ENCODE peak calls at places on chromosome 18, in ten cellular contexts. C is fibroblast of mammary gland, E is kidney epithelial cell, W is neural crest cell, I is pancreas, M is thoracic aorta, Q is endodermal cell, B is tibial nerve, A is Peyer's patch, Y is AG09309. Z is an unnamed sample.

GRCh38 chr18:70469916-70470315 is 181.1 kb downstream of the SOCS6 start:
- DNase-seq in B (no peak), E (peak; percentile 31), W (no peak), C (no peak), Q (no peak), Y (no peak), I (no peak), M (no peak), A (no peak), Z (no peak)

GRCh38 chr18:78192044-78192443 is 787.6 kb upstream of the SALL3 start:
- DNase-seq in I (peak; percentile 46), W (no peak), A (no peak), M (no peak), Q (peak; percentile 80), C (no peak), B (no peak), E (peak; percentile 9), Y (no peak), Z (no peak)

GRCh38 chr18:5469340-5469739 is 74.5 kb downstream of the EPB41L3 start:
- DNase-seq in A (no peak), Y (no peak), C (no peak), W (no peak), I (no peak), M (no peak), E (no peak), B (no peak), Q (no peak), Z (no peak)

GRCh38 chr18:45765740-45766139 is 41.8 kb downstream of the SLC14A1 start:
- DNase-seq in M (no peak), Y (no peak), A (no peak), C (no peak), B (no peak), I (no peak), Q (no peak), E (no peak), W (no peak), Z (no peak)

GRCh38 chr18:21684731-21685130 is 19.8 kb downstream of the ABHD3 start:
- DNase-seq in W (no peak), M (no peak), Y (no peak), Q (no peak), I (no peak), C (no peak), E (no peak), B (no peak), A (no peak), Z (no peak)

GRCh38 chr18:13973061-13973460 is 57.7 kb upstream of the MC2R start:
- DNase-seq in B (no peak), I (no peak), C (no peak), M (no peak), E (no peak), Y (no peak), Q (peak; percentile 68), W (no peak), A (no peak), Z (no peak)

GRCh38 chr18:43271593-43272432 is 5.5 kb downstream of the SYT4 start:
- DNase-seq in Y (peak; percentile 24), W (peak; percentile 50), I (no peak), Q (peak; percentile 56), A (peak; percentile 46), B (no peak), C (peak; percentile 69), M (no peak), E (no peak), Z (no peak)

GRCh38 chr18:41576643-41577042 is 378.4 kb upstream of the PIK3C3 start:
- DNase-seq in W (no peak), Q (no peak), B (no peak), M (no peak), C (no peak), E (no peak), Y (no peak), I (no peak), A (no peak), Z (no peak)

GRCh38 chr18:22674300-22674699 is 256.6 kb upstream of the CTAGE1 start:
- DNase-seq in M (no peak), C (peak; percentile 95), Q (no peak), E (peak; percentile 88), Y (peak; percentile 91), A (no peak), B (no peak), W (no peak), I (no peak), Z (no peak)

GRCh38 chr18:47263197-47263827 is 11.9 kb upstream of the SKOR2 start:
- DNase-seq in B (no peak), I (no peak), A (no peak), C (peak; percentile 38), Q (peak; percentile 89), E (no peak), M (no peak), W (no peak), Y (no peak), Z (no peak)

GRCh38 chr18:28365406-28365805 is 188.5 kb upstream of the CDH2 start:
- DNase-seq in Y (no peak), Q (no peak), A (no peak), M (peak; percentile 2), C (peak; percentile 2), E (peak; percentile 2), I (no peak), W (no peak), B (no peak), Z (no peak)

GRCh38 chr18:23824235-23824634 is 135.0 kb downstream of the LAMA3 start:
- DNase-seq in Y (no peak), C (peak; percentile 12), W (no peak), B (no peak), M (no peak), I (no peak), Q (no peak), E (no peak), A (no peak), Z (no peak)

GRCh38 chr18:5238371-5238758 is 41.3 kb upstream of the AKAIN1 start:
- DNase-seq in E (no peak), Y (no peak), B (no peak), A (peak; percentile 89), M (no peak), C (peak; percentile 22), W (peak; percentile 19), Q (peak; percentile 76), I (peak; percentile 76), Z (no peak)

GRCh38 chr18:44938396-44939036 is 257.8 kb downstream of the SETBP1 start:
- DNase-seq in A (peak; percentile 73), Y (no peak), M (no peak), B (no peak), Q (peak; percentile 86), W (no peak), E (no peak), I (peak; percentile 21), C (no peak), Z (no peak)

GRCh38 chr18:490024-490366 is 10.5 kb downstream of the COLEC12 start:
- DNase-seq in Y (no peak), M (no peak), C (no peak), W (no peak), A (no peak), B (no peak), Q (no peak), I (no peak), E (no peak), Z (no peak)

GRCh38 chr18:74702951-74703350 is 105.3 kb downstream of the ZNF407 start:
- DNase-seq in M (no peak), Y (no peak), Q (no peak), A (no peak), E (no peak), W (no peak), B (no peak), C (no peak), I (no peak), Z (no peak)

GRCh38 chr18:34957119-34957863 is 83.9 kb upstream of the MAPRE2 start:
- DNase-seq in Y (no peak), M (no peak), W (no peak), C (no peak), Q (peak; percentile 38), B (no peak), E (no peak), I (no peak), A (no peak), Z (no peak)

DNA sequence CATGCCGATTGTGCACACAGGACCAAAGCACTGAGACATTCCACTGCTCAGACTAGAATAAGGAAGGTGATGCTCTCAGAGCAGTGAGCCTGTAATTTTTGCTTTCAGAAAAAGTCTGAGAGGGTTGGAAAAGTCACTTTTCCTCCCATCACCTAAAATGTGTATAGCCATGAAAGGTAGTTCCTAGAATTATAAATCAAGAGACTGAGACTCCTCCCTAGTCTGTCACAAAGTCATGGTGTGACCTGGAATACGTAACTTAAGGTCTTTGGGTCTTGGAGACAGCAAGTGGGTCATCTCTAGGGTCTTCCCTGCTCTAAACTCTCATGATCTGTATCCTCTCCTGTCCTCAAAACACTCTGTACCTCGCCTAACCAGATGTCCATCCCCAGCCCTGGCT is 16.9 kb downstream of the ZNF521 start:
- DNase-seq in Y (no peak), C (no peak), M (no peak), I (no peak), A (no peak), Q (no peak), W (no peak), B (no peak), E (no peak), Z (no peak)
- TF ChIP-seq CTCF in Y (no peak), C (no peak), M (no peak), I (no peak), A (no peak), Q (no peak), W (no peak), B (no peak), E (no peak), Z (no peak)

GRCh38 chr18:48340502-48340901 is 68.7 kb downstream of the ZBTB7C start:
- DNase-seq in E (no peak), B (no peak), A (no peak), Y (no peak), C (no peak), W (no peak), I (no peak), M (no peak), Q (no peak), Z (no peak)
- TF ChIP-seq CTCF in E (no peak), B (no peak), A (no peak), Y (no peak), C (no peak), W (no peak), I (no peak), M (no peak), Q (no peak), Z (no peak)

GRCh38 chr18:37574113-37574512 is 8.5 kb upstream of the CELF4 start:
- DNase-seq in Q (peak; percentile 55), C (peak; percentile 5), I (no peak), A (no peak), M (no peak), E (no peak), B (no peak), Y (no peak), W (no peak), Z (no peak)
- TF ChIP-seq CTCF in Q (no peak), C (no peak), I (no peak), A (no peak), M (no peak), E (no peak), B (no peak), Y (no peak), W (no peak), Z (no peak)

DNA sequence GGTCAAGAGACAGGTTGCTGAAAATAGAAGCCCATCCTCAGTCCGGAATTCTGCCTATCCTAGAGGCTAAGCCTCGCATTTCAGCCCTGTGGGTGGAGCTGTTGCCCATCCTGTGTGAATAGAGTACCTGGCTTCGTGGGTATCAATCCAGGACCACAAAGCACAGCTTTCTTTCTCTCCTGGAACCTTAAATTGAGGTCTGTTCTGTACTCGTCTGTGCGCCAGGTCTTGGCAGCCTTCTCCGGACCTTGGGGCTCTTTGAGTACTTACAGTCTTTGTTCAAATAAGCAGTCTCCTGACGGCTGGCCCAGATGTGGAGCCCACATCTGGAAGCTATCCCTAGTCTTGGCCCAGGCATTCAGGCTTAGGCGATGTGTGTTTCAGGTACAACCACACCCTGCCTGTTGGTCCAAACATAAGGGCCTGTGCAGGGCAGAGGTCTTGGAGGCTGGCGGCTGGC is 294.3 kb downstream of the BCL2 start:
- DNase-seq in B (no peak), I (no peak), Q (peak; percentile 85), A (no peak), Y (no peak), C (peak; percentile 10), W (no peak), M (no peak), E (no peak), Z (no peak)
- TF ChIP-seq CTCF in B (peak; percentile 21), I (peak; percentile 16), Q (peak; percentile 76), A (peak; percentile 47), Y (no peak), C (peak; percentile 31), W (peak; percentile 42), M (no peak), E (peak; percentile 36), Z (no peak)